ENCODE peak calls at places on chromosomes 3 and 15, in five cellular contexts. J, G, L, W and S are unnamed samples.
A peak's percentile ranks its signal among the peaks of the same experiment; 100 is the strongest.

GRCh38 chr3:171862993-171863521 is 19.9 kb downstream of the TMEM212 start:
- DNase-seq in J (no peak), G (no peak), L (no peak), W (no peak), S (no peak)

GRCh38 chr15:47505712-47506542 is 211.4 kb upstream of the SEMA6D start:
- DNase-seq in J (no peak), G (no peak), L (no peak), W (no peak), S (no peak)

GRCh38 chr3:158728851-158729250 is 3.4 kb downstream of the RARRES1 start:
- DNase-seq in J (no peak), G (no peak), L (no peak), W (no peak), S (no peak)

GRCh38 chr15:59879506-59879905 is 124.6 kb upstream of the FOXB1 start:
- DNase-seq in J (no peak), G (no peak), L (no peak), W (no peak), S (no peak)

GRCh38 chr3:110575702-110576101 is 495.9 kb upstream of the NECTIN3 start:
- DNase-seq in J (no peak), G (no peak), L (no peak), W (no peak), S (no peak)

GRCh38 chr15:96553931-96554330 is 223.4 kb downstream of the NR2F2 start:
- DNase-seq in J (no peak), G (no peak), L (no peak), W (no peak), S (no peak)

GRCh38 chr15:100002787-100003536 is 269.7 kb upstream of the LYSMD4 start:
- DNase-seq in J (no peak), G (no peak), L (no peak), W (no peak), S (no peak)

GRCh38 chr3:9069971-9070370 is 106.7 kb upstream of the RAD18 start:
- DNase-seq in J (no peak), G (no peak), L (no peak), W (no peak), S (no peak)

GRCh38 chr3:118110196-118110595 is 924.5 kb downstream of the IGSF11 start:
- DNase-seq in J (no peak), G (no peak), L (no peak), W (no peak), S (no peak)

GRCh38 chr3:18127864-18128185 is 297.3 kb downstream of the SATB1 start:
- DNase-seq in J (no peak), G (no peak), L (no peak), W (no peak), S (no peak)

GRCh38 chr3:158127250-158128219 is 17.6 kb downstream of the RSRC1 start:
- DNase-seq in J (no peak), G (no peak), L (no peak), W (no peak), S (no peak)

GRCh38 chr15:65836665-65837064 is 32.6 kb upstream of the RAB11A start:
- DNase-seq in J (no peak), G (no peak), L (no peak), W (no peak), S (no peak)

GRCh38 chr3:45610129-45610528 is 15.6 kb downstream of the LIMD1 start:
- DNase-seq in J (no peak), G (no peak), L (no peak), W (no peak), S (no peak)

GRCh38 chr15:74343797-74344127 is 23.7 kb downstream of the CYP11A1 start:
- DNase-seq in J (no peak), G (no peak), L (no peak), W (peak; percentile 38), S (no peak)

GRCh38 chr15:36882487-36883108 is 217.8 kb downstream of the MEIS2 start:
- DNase-seq in J (no peak), G (no peak), L (no peak), W (no peak), S (no peak)

GRCh38 chr3:74491874-74492273 is 122.6 kb downstream of the CNTN3 start:
- DNase-seq in J (no peak), G (no peak), L (no peak), W (no peak), S (no peak)

GRCh38 chr3:11434017-11434526 is 161.9 kb downstream of the ATG7 start:
- DNase-seq in J (no peak), G (no peak), L (peak; percentile 73), W (peak; percentile 80), S (peak; percentile 15)

GRCh38 chr3:195522254-195523023 is 20.7 kb downstream of the PPP1R2 start:
- DNase-seq in J (no peak), G (peak; percentile 43), L (no peak), W (no peak), S (no peak)

GRCh38 chr3:55198554-55198953 is 270.7 kb upstream of the LRTM1 start:
- DNase-seq in J (no peak), G (no peak), L (no peak), W (no peak), S (no peak)

GRCh38 chr15:65722191-65722590 is 69.9 kb downstream of the DENND4A start:
- DNase-seq in J (no peak), G (no peak), L (no peak), W (no peak), S (no peak)

GRCh38 chr15:60478633-60479360 is at the start of gene ICE2:
- DNase-seq in J (peak; percentile 98), G (peak; percentile 88), L (peak; percentile 92), W (peak; percentile 98), S (peak; percentile 98)

GRCh38 chr3:102791641-102792589 is 357.1 kb downstream of the ZPLD1 start:
- DNase-seq in J (no peak), G (no peak), L (no peak), W (no peak), S (no peak)

GRCh38 chr3:173660645-173661299 is 263.2 kb downstream of the NLGN1 start:
- DNase-seq in J (no peak), G (no peak), L (no peak), W (no peak), S (no peak)

GRCh38 chr3:113055201-113055600 is 64.4 kb downstream of the GTPBP8 start:
- DNase-seq in J (no peak), G (no peak), L (no peak), W (no peak), S (no peak)

GRCh38 chr3:10189557-10190374 is 25.0 kb downstream of the IRAK2 start:
- DNase-seq in J (peak; percentile 89), G (peak; percentile 36), L (no peak), W (peak; percentile 95), S (peak; percentile 78)

GRCh38 chr3:126782554-126782953 is 78.5 kb downstream of the CHCHD6 start:
- DNase-seq in J (no peak), G (peak; percentile 54), L (no peak), W (no peak), S (peak; percentile 66)

GRCh38 chr3:69359916-69360315 is 26.0 kb downstream of the FRMD4B start:
- DNase-seq in J (no peak), G (no peak), L (no peak), W (no peak), S (no peak)

GRCh38 chr3:11155341-11156025 is 1.2 kb downstream of the HRH1 start:
- DNase-seq in J (peak; percentile 43), G (peak; percentile 87), L (peak; percentile 79), W (peak; percentile 92), S (peak; percentile 74)

GRCh38 chr3:133763797-133764734 is 17.9 kb downstream of the TF start:
- DNase-seq in J (no peak), G (no peak), L (no peak), W (no peak), S (no peak)

GRCh38 chr15:33960160-33960559 is 8.1 kb upstream of the CHRM5 start:
- DNase-seq in J (no peak), G (no peak), L (no peak), W (no peak), S (no peak)

GRCh38 chr3:52534281-52535183 is 875 bp upstream of the NT5DC2 start:
- DNase-seq in J (peak; percentile 30), G (no peak), L (peak; percentile 42), W (peak; percentile 78), S (no peak)

GRCh38 chr3:75294124-75294523 is 370.0 kb upstream of the FRG2C start:
- DNase-seq in J (peak; percentile 30), G (peak; percentile 4), L (peak; percentile 39), W (peak; percentile 72), S (peak; percentile 13)

GRCh38 chr15:101055411-101055810 is 136.3 kb downstream of the LRRK1 start:
- DNase-seq in J (peak; percentile 13), G (no peak), L (no peak), W (peak; percentile 14), S (no peak)

GRCh38 chr15:70627734-70628541 is 135.4 kb downstream of the UACA start:
- DNase-seq in J (no peak), G (no peak), L (no peak), W (no peak), S (no peak)

GRCh38 chr15:32851619-32852416 is 134.0 kb downstream of the GREM1 start:
- DNase-seq in J (no peak), G (no peak), L (no peak), W (no peak), S (no peak)

GRCh38 chr3:105614288-105615030 is 247.8 kb downstream of the ALCAM start:
- DNase-seq in J (no peak), G (no peak), L (no peak), W (no peak), S (no peak)

DNA sequence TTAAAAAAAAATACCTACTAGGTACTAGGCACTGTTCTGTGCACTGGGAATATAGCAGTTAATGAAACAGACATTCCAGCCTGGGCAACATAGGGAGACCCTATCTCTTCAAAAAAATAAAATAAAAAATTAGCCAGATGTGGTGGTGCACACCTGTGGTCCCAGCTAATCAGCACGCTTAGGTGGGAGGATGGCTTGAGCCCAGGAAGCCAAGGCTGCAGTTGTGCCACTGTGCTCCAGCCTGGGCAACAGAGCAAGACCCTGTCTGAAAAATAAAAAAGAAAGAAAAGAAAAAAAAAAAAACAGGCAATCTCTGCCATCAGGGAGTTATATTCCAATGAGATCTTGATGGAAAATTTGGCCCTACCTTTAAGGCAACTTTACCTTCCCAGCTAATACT is 115.1 kb upstream of the FLNB start:
- DNase-seq in J (no peak), G (no peak), L (no peak), W (no peak), S (no peak)
- H3K4me3 ChIP-seq in J (peak overlapping the region; percentile 21), G (no peak overlapping the region), L (no peak overlapping the region), W (peak overlapping the region; percentile 54), S (no peak overlapping the region)

GRCh38 chr15:51931016-51931415 is 40.6 kb downstream of the LEO1 start:
- DNase-seq in J (no peak), G (no peak), L (no peak), W (no peak), S (no peak)
- TF ChIP-seq EP300 in J (no peak), G (no peak), L (no peak), W (no peak), S (no peak)

DNA sequence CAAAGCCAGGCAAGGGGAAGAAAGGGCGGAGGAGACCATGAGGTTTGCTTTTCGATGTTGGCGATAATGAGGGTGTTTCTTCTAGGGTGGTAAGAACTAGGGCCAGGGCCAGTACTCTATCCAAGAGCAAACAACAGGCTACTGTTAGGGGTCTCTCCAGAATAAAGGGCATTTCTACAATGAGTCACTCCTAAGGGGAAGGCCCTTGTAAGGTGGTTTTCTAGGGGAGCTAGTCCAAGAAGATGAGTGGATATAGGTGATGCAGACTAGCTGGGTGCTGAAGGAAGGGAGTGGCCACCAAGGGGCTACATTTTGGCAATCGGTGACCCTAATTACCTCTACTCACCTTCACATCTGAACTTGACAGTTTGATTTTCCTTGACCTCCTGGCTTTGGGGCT is 148.5 kb upstream of the HACD2 start:
- DNase-seq in J (no peak), G (no peak), L (no peak), W (no peak), S (no peak)
- H3K4me1 ChIP-seq in J (no peaks in the 10 kb centered on the region), G (peaks cover 53% of the 10 kb centered on the region), L (no peaks in the 10 kb centered on the region), W (no peaks in the 10 kb centered on the region), S (no peaks in the 10 kb centered on the region)

GRCh38 chr15:45118131-45118588 is 4.0 kb downstream of the DUOXA2 start:
- DNase-seq in J (peak; percentile 92), G (peak; percentile 85), L (peak; percentile 71), W (peak; percentile 83), S (peak; percentile 89)
- H3K4me3 ChIP-seq in J (peak overlapping the region; percentile 44), G (no peak overlapping the region), L (no peak overlapping the region), W (peak overlapping the region; percentile 29), S (peak overlapping the region; percentile 27)